ENCODE peak calls at places on chromosomes 6 and 20, in ten cellular contexts. One of them, this sample, is unnamed.

GRCh38 chr6:151481752-151482151 is 12.1 kb upstream of the CCDC170 start:
- DNase-seq in pancreas: no peak
- DNase-seq in neuronal stem cell: no peak
- DNase-seq in nephron progenitor cell: no peak
- DNase-seq in CD4-positive, alpha-beta memory T cell: no peak
- DNase-seq in BJ: no peak
- DNase-seq in NCI-H446: no peak
- DNase-seq in activated B cell treated with CpG ODN at 0.5 μM for 24 hours: no peak
- DNase-seq in Calu3: no peak
- DNase-seq in endothelial cell: no peak
- DNase-seq in this sample: no peak

GRCh38 chr20:2357114-2357513 is 23.6 kb upstream of the TGM6 start:
- DNase-seq in pancreas: no peak
- DNase-seq in neuronal stem cell: no peak
- DNase-seq in nephron progenitor cell: no peak
- DNase-seq in CD4-positive, alpha-beta memory T cell: no peak
- DNase-seq in BJ: no peak
- DNase-seq in NCI-H446: no peak
- DNase-seq in activated B cell treated with CpG ODN at 0.5 μM for 24 hours: no peak
- DNase-seq in Calu3: no peak
- DNase-seq in endothelial cell: no peak
- DNase-seq in this sample: no peak

GRCh38 chr20:40688129-40689099 is 622 bp downstream of the MAFB start:
- DNase-seq in pancreas: peak
- DNase-seq in neuronal stem cell: no peak
- DNase-seq in nephron progenitor cell: peak
- DNase-seq in CD4-positive, alpha-beta memory T cell: no peak
- DNase-seq in BJ: no peak
- DNase-seq in NCI-H446: no peak
- DNase-seq in activated B cell treated with CpG ODN at 0.5 μM for 24 hours: no peak
- DNase-seq in Calu3: peak
- DNase-seq in endothelial cell: peak
- DNase-seq in this sample: no peak

GRCh38 chr6:138035070-138035469 is 72.1 kb downstream of the PERP start:
- DNase-seq in pancreas: no peak
- DNase-seq in neuronal stem cell: no peak
- DNase-seq in nephron progenitor cell: no peak
- DNase-seq in CD4-positive, alpha-beta memory T cell: no peak
- DNase-seq in BJ: no peak
- DNase-seq in NCI-H446: no peak
- DNase-seq in activated B cell treated with CpG ODN at 0.5 μM for 24 hours: no peak
- DNase-seq in Calu3: no peak
- DNase-seq in endothelial cell: no peak
- DNase-seq in this sample: no peak

GRCh38 chr6:127902933-127903332 is 2.1 kb upstream of the THEMIS start:
- DNase-seq in pancreas: no peak
- DNase-seq in neuronal stem cell: no peak
- DNase-seq in nephron progenitor cell: no peak
- DNase-seq in CD4-positive, alpha-beta memory T cell: no peak
- DNase-seq in BJ: no peak
- DNase-seq in NCI-H446: no peak
- DNase-seq in activated B cell treated with CpG ODN at 0.5 μM for 24 hours: no peak
- DNase-seq in Calu3: no peak
- DNase-seq in endothelial cell: no peak
- DNase-seq in this sample: no peak

GRCh38 chr6:63352587-63353281 is 33.0 kb upstream of the LGSN start:
- DNase-seq in pancreas: no peak
- DNase-seq in neuronal stem cell: peak
- DNase-seq in nephron progenitor cell: peak
- DNase-seq in CD4-positive, alpha-beta memory T cell: no peak
- DNase-seq in BJ: no peak
- DNase-seq in NCI-H446: peak
- DNase-seq in activated B cell treated with CpG ODN at 0.5 μM for 24 hours: no peak
- DNase-seq in Calu3: peak
- DNase-seq in endothelial cell: peak
- DNase-seq in this sample: no peak

GRCh38 chr6:26351544-26351953 is 13.4 kb upstream of the BTN3A2 start:
- DNase-seq in pancreas: no peak
- DNase-seq in neuronal stem cell: no peak
- DNase-seq in nephron progenitor cell: no peak
- DNase-seq in CD4-positive, alpha-beta memory T cell: no peak
- DNase-seq in BJ: peak
- DNase-seq in NCI-H446: no peak
- DNase-seq in activated B cell treated with CpG ODN at 0.5 μM for 24 hours: no peak
- DNase-seq in Calu3: no peak
- DNase-seq in endothelial cell: no peak
- DNase-seq in this sample: peak

GRCh38 chr20:45269056-45269455 is 14.7 kb upstream of the SLPI start:
- DNase-seq in pancreas: no peak
- DNase-seq in neuronal stem cell: no peak
- DNase-seq in nephron progenitor cell: no peak
- DNase-seq in CD4-positive, alpha-beta memory T cell: no peak
- DNase-seq in BJ: no peak
- DNase-seq in NCI-H446: no peak
- DNase-seq in activated B cell treated with CpG ODN at 0.5 μM for 24 hours: no peak
- DNase-seq in Calu3: no peak
- DNase-seq in endothelial cell: no peak
- DNase-seq in this sample: no peak

GRCh38 chr20:60050193-60050960 is 92.2 kb downstream of the CDH26 start:
- DNase-seq in pancreas: no peak
- DNase-seq in neuronal stem cell: no peak
- DNase-seq in nephron progenitor cell: no peak
- DNase-seq in CD4-positive, alpha-beta memory T cell: no peak
- DNase-seq in BJ: no peak
- DNase-seq in NCI-H446: no peak
- DNase-seq in activated B cell treated with CpG ODN at 0.5 μM for 24 hours: no peak
- DNase-seq in Calu3: peak
- DNase-seq in endothelial cell: no peak
- DNase-seq in this sample: no peak

GRCh38 chr20:38434310-38434741 is 802 bp downstream of the SNHG17 start:
- DNase-seq in pancreas: peak
- DNase-seq in neuronal stem cell: no peak
- DNase-seq in nephron progenitor cell: peak
- DNase-seq in CD4-positive, alpha-beta memory T cell: peak
- DNase-seq in BJ: no peak
- DNase-seq in NCI-H446: no peak
- DNase-seq in activated B cell treated with CpG ODN at 0.5 μM for 24 hours: peak
- DNase-seq in Calu3: peak
- DNase-seq in endothelial cell: peak
- DNase-seq in this sample: no peak

GRCh38 chr20:35653430-35653734 is 11.3 kb downstream of the CPNE1 start:
- DNase-seq in pancreas: no peak
- DNase-seq in neuronal stem cell: no peak
- DNase-seq in nephron progenitor cell: no peak
- DNase-seq in CD4-positive, alpha-beta memory T cell: no peak
- DNase-seq in BJ: no peak
- DNase-seq in NCI-H446: no peak
- DNase-seq in activated B cell treated with CpG ODN at 0.5 μM for 24 hours: no peak
- DNase-seq in Calu3: no peak
- DNase-seq in endothelial cell: no peak
- DNase-seq in this sample: no peak

GRCh38 chr6:26286168-26286854 is 78.7 kb upstream of the BTN3A2 start:
- DNase-seq in pancreas: peak
- DNase-seq in neuronal stem cell: peak
- DNase-seq in nephron progenitor cell: peak
- DNase-seq in CD4-positive, alpha-beta memory T cell: peak
- DNase-seq in BJ: no peak
- DNase-seq in NCI-H446: peak
- DNase-seq in activated B cell treated with CpG ODN at 0.5 μM for 24 hours: peak
- DNase-seq in Calu3: peak
- DNase-seq in endothelial cell: peak
- DNase-seq in this sample: peak

GRCh38 chr20:48597521-48598302 is 230.1 kb downstream of the PREX1 start:
- DNase-seq in pancreas: peak
- DNase-seq in neuronal stem cell: no peak
- DNase-seq in nephron progenitor cell: no peak
- DNase-seq in CD4-positive, alpha-beta memory T cell: no peak
- DNase-seq in BJ: no peak
- DNase-seq in NCI-H446: no peak
- DNase-seq in activated B cell treated with CpG ODN at 0.5 μM for 24 hours: no peak
- DNase-seq in Calu3: no peak
- DNase-seq in endothelial cell: no peak
- DNase-seq in this sample: no peak

GRCh38 chr20:31602779-31603441 is 2.2 kb upstream of the ID1 start:
- DNase-seq in pancreas: no peak
- DNase-seq in neuronal stem cell: no peak
- DNase-seq in nephron progenitor cell: peak
- DNase-seq in CD4-positive, alpha-beta memory T cell: peak
- DNase-seq in BJ: no peak
- DNase-seq in NCI-H446: no peak
- DNase-seq in activated B cell treated with CpG ODN at 0.5 μM for 24 hours: no peak
- DNase-seq in Calu3: peak
- DNase-seq in endothelial cell: no peak
- DNase-seq in this sample: no peak

GRCh38 chr6:36082318-36082717 is 48.0 kb upstream of the MAPK13 start:
- DNase-seq in pancreas: no peak
- DNase-seq in neuronal stem cell: no peak
- DNase-seq in nephron progenitor cell: no peak
- DNase-seq in CD4-positive, alpha-beta memory T cell: no peak
- DNase-seq in BJ: no peak
- DNase-seq in NCI-H446: no peak
- DNase-seq in activated B cell treated with CpG ODN at 0.5 μM for 24 hours: no peak
- DNase-seq in Calu3: no peak
- DNase-seq in endothelial cell: no peak
- DNase-seq in this sample: no peak

GRCh38 chr6:161242113-161242512 is 31.7 kb downstream of the AGPAT4 start:
- DNase-seq in pancreas: no peak
- DNase-seq in neuronal stem cell: no peak
- DNase-seq in nephron progenitor cell: no peak
- DNase-seq in CD4-positive, alpha-beta memory T cell: no peak
- DNase-seq in BJ: no peak
- DNase-seq in NCI-H446: no peak
- DNase-seq in activated B cell treated with CpG ODN at 0.5 μM for 24 hours: no peak
- DNase-seq in Calu3: no peak
- DNase-seq in endothelial cell: no peak
- DNase-seq in this sample: no peak

GRCh38 chr6:88855521-88856152 is 107.8 kb downstream of the RNGTT start:
- DNase-seq in pancreas: no peak
- DNase-seq in neuronal stem cell: no peak
- DNase-seq in nephron progenitor cell: no peak
- DNase-seq in CD4-positive, alpha-beta memory T cell: no peak
- DNase-seq in BJ: no peak
- DNase-seq in NCI-H446: peak
- DNase-seq in activated B cell treated with CpG ODN at 0.5 μM for 24 hours: no peak
- DNase-seq in Calu3: no peak
- DNase-seq in endothelial cell: no peak
- DNase-seq in this sample: no peak

GRCh38 chr6:11381801-11382513 is 149.5 kb upstream of the NEDD9 start:
- DNase-seq in pancreas: no peak
- DNase-seq in neuronal stem cell: no peak
- DNase-seq in nephron progenitor cell: no peak
- DNase-seq in CD4-positive, alpha-beta memory T cell: peak
- DNase-seq in BJ: no peak
- DNase-seq in NCI-H446: no peak
- DNase-seq in activated B cell treated with CpG ODN at 0.5 μM for 24 hours: peak
- DNase-seq in Calu3: no peak
- DNase-seq in endothelial cell: no peak
- DNase-seq in this sample: no peak

GRCh38 chr20:23461180-23461579 is 8.5 kb upstream of the CST11 start:
- DNase-seq in pancreas: no peak
- DNase-seq in neuronal stem cell: no peak
- DNase-seq in nephron progenitor cell: no peak
- DNase-seq in CD4-positive, alpha-beta memory T cell: no peak
- DNase-seq in BJ: no peak
- DNase-seq in NCI-H446: no peak
- DNase-seq in activated B cell treated with CpG ODN at 0.5 μM for 24 hours: no peak
- DNase-seq in Calu3: no peak
- DNase-seq in endothelial cell: no peak
- DNase-seq in this sample: no peak

GRCh38 chr6:42338573-42339218 is 113.0 kb downstream of the TRERF1 start:
- DNase-seq in pancreas: no peak
- DNase-seq in neuronal stem cell: no peak
- DNase-seq in nephron progenitor cell: no peak
- DNase-seq in CD4-positive, alpha-beta memory T cell: no peak
- DNase-seq in BJ: peak
- DNase-seq in NCI-H446: no peak
- DNase-seq in activated B cell treated with CpG ODN at 0.5 μM for 24 hours: no peak
- DNase-seq in Calu3: peak
- DNase-seq in endothelial cell: no peak
- DNase-seq in this sample: peak

GRCh38 chr20:3670511-3670910 is 7.3 kb upstream of the GFRA4 start:
- DNase-seq in pancreas: no peak
- DNase-seq in neuronal stem cell: no peak
- DNase-seq in nephron progenitor cell: peak
- DNase-seq in CD4-positive, alpha-beta memory T cell: no peak
- DNase-seq in BJ: no peak
- DNase-seq in NCI-H446: no peak
- DNase-seq in activated B cell treated with CpG ODN at 0.5 μM for 24 hours: no peak
- DNase-seq in Calu3: peak
- DNase-seq in endothelial cell: no peak
- DNase-seq in this sample: no peak

GRCh38 chr20:34246126-34246626 is 5.0 kb downstream of the ASIP start:
- DNase-seq in pancreas: no peak
- DNase-seq in neuronal stem cell: no peak
- DNase-seq in nephron progenitor cell: no peak
- DNase-seq in CD4-positive, alpha-beta memory T cell: no peak
- DNase-seq in BJ: no peak
- DNase-seq in NCI-H446: no peak
- DNase-seq in activated B cell treated with CpG ODN at 0.5 μM for 24 hours: no peak
- DNase-seq in Calu3: no peak
- DNase-seq in endothelial cell: no peak
- DNase-seq in this sample: no peak

GRCh38 chr6:92132446-92132845 is 1286.9 kb downstream of the EPHA7 start:
- DNase-seq in pancreas: no peak
- DNase-seq in neuronal stem cell: no peak
- DNase-seq in nephron progenitor cell: no peak
- DNase-seq in CD4-positive, alpha-beta memory T cell: no peak
- DNase-seq in BJ: peak
- DNase-seq in NCI-H446: no peak
- DNase-seq in activated B cell treated with CpG ODN at 0.5 μM for 24 hours: no peak
- DNase-seq in Calu3: no peak
- DNase-seq in endothelial cell: no peak
- DNase-seq in this sample: peak

GRCh38 chr6:74273541-74273940 is 577.5 kb downstream of the CD109 start:
- DNase-seq in pancreas: no peak
- DNase-seq in neuronal stem cell: no peak
- DNase-seq in nephron progenitor cell: no peak
- DNase-seq in CD4-positive, alpha-beta memory T cell: no peak
- DNase-seq in BJ: no peak
- DNase-seq in NCI-H446: no peak
- DNase-seq in activated B cell treated with CpG ODN at 0.5 μM for 24 hours: no peak
- DNase-seq in Calu3: no peak
- DNase-seq in endothelial cell: no peak
- DNase-seq in this sample: no peak

GRCh38 chr6:41306187-41306854 is 19.8 kb upstream of the TREM1 start:
- DNase-seq in pancreas: no peak
- DNase-seq in neuronal stem cell: peak
- DNase-seq in nephron progenitor cell: peak
- DNase-seq in CD4-positive, alpha-beta memory T cell: peak
- DNase-seq in BJ: no peak
- DNase-seq in NCI-H446: peak
- DNase-seq in activated B cell treated with CpG ODN at 0.5 μM for 24 hours: no peak
- DNase-seq in Calu3: peak
- DNase-seq in endothelial cell: peak
- DNase-seq in this sample: no peak

GRCh38 chr6:37695857-37696219 is 1.8 kb downstream of the MDGA1 start:
- DNase-seq in pancreas: no peak
- DNase-seq in neuronal stem cell: no peak
- DNase-seq in nephron progenitor cell: peak
- DNase-seq in CD4-positive, alpha-beta memory T cell: peak
- DNase-seq in BJ: no peak
- DNase-seq in NCI-H446: no peak
- DNase-seq in activated B cell treated with CpG ODN at 0.5 μM for 24 hours: no peak
- DNase-seq in Calu3: no peak
- DNase-seq in endothelial cell: peak
- DNase-seq in this sample: no peak

GRCh38 chr6:9307786-9308185 is 872.4 kb upstream of the SLC35B3 start:
- DNase-seq in pancreas: no peak
- DNase-seq in neuronal stem cell: no peak
- DNase-seq in nephron progenitor cell: no peak
- DNase-seq in CD4-positive, alpha-beta memory T cell: no peak
- DNase-seq in BJ: no peak
- DNase-seq in NCI-H446: no peak
- DNase-seq in activated B cell treated with CpG ODN at 0.5 μM for 24 hours: no peak
- DNase-seq in Calu3: no peak
- DNase-seq in endothelial cell: no peak
- DNase-seq in this sample: no peak

GRCh38 chr6:150143521-150144293 is 863 bp downstream of the PPP1R14C start:
- DNase-seq in pancreas: peak
- DNase-seq in neuronal stem cell: peak
- DNase-seq in nephron progenitor cell: peak
- DNase-seq in CD4-positive, alpha-beta memory T cell: no peak
- DNase-seq in BJ: no peak
- DNase-seq in NCI-H446: no peak
- DNase-seq in activated B cell treated with CpG ODN at 0.5 μM for 24 hours: no peak
- DNase-seq in Calu3: peak
- DNase-seq in endothelial cell: no peak
- DNase-seq in this sample: no peak